ENCODE peak calls at places on chromosomes 6 and 20, in four cellular contexts. K is stomach, X is heart left ventricle, S is transverse colon. P is an unnamed sample.

GRCh38 chr6:112626468-112627082 is 279.4 kb downstream of the RFPL4B start:
- DNase-seq in K (no peak), X (no peak), S (no peak), P (peak)

GRCh38 chr6:41671376-41671775 is 33.1 kb downstream of the MDFI start:
- DNase-seq in K (no peak), X (no peak), S (no peak), P (no peak)

GRCh38 chr6:156425374-156425773 is 351.8 kb upstream of the ARID1B start:
- DNase-seq in K (no peak), X (no peak), S (no peak), P (no peak)

GRCh38 chr6:29651413-29652197 is 5.3 kb upstream of the MOG start:
- DNase-seq in K (no peak), X (no peak), S (no peak), P (no peak)

GRCh38 chr20:45937765-45938164 is 3.3 kb downstream of the PCIF1 start:
- DNase-seq in K (no peak), X (no peak), S (no peak), P (no peak)

GRCh38 chr6:170052991-170053821 is 237.7 kb downstream of the DLL1 start:
- DNase-seq in K (peak), X (no peak), S (peak), P (no peak)

GRCh38 chr6:163554663-163555062 is 140.1 kb downstream of the QKI start:
- DNase-seq in K (peak), X (no peak), S (peak), P (no peak)

GRCh38 chr20:1391640-1392442 is 1.0 kb downstream of the FKBP1A start:
- DNase-seq in K (no peak), X (peak), S (no peak), P (no peak)

GRCh38 chr20:41316602-41317535 is 662 bp downstream of the ZHX3 start:
- DNase-seq in K (peak), X (peak), S (peak), P (peak)

GRCh38 chr20:57707849-57708693 is 1.7 kb downstream of the PMEPA1 start:
- DNase-seq in K (peak), X (no peak), S (no peak), P (no peak)

GRCh38 chr20:36084897-36085617 is 69.5 kb upstream of the EPB41L1 start:
- DNase-seq in K (no peak), X (no peak), S (no peak), P (no peak)

GRCh38 chr6:13611715-13612114 is 3.4 kb upstream of the NOL7 start:
- DNase-seq in K (no peak), X (no peak), S (no peak), P (no peak)

GRCh38 chr6:44064089-44064947 is 62.9 kb downstream of the MRPL14 start:
- DNase-seq in K (peak), X (peak), S (peak), P (peak)

GRCh38 chr6:138227316-138227781 is 9.1 kb upstream of the PBOV1 start:
- DNase-seq in K (peak), X (no peak), S (peak), P (no peak)

GRCh38 chr20:21251278-21251677 is 51.9 kb upstream of the XRN2 start:
- DNase-seq in K (no peak), X (no peak), S (no peak), P (peak)

GRCh38 chr6:41538556-41539182 is 7.5 kb upstream of the FOXP4 start:
- DNase-seq in K (no peak), X (no peak), S (no peak), P (no peak)

GRCh38 chr6:132877003-132877402 is 62.6 kb downstream of the RPS12 start:
- DNase-seq in K (no peak), X (no peak), S (no peak), P (no peak)

GRCh38 chr6:139784222-139784769 is 409.8 kb upstream of the CITED2 start:
- DNase-seq in K (no peak), X (no peak), S (no peak), P (no peak)

GRCh38 chr6:2465336-2465735 is 219.9 kb upstream of the GMDS start:
- DNase-seq in K (no peak), X (no peak), S (no peak), P (no peak)

GRCh38 chr6:166744654-166745134 is 117.6 kb upstream of the RPS6KA2 start:
- DNase-seq in K (no peak), X (no peak), S (no peak), P (no peak)

GRCh38 chr6:116444092-116444491 is 17.1 kb upstream of the CALHM6 start:
- DNase-seq in K (no peak), X (no peak), S (no peak), P (no peak)

GRCh38 chr20:11195899-11196558 is 522.2 kb upstream of the JAG1 start:
- DNase-seq in K (no peak), X (no peak), S (no peak), P (no peak)

GRCh38 chr6:159422041-159422984 is 253.1 kb downstream of the FNDC1 start:
- DNase-seq in K (no peak), X (no peak), S (no peak), P (no peak)

DNA sequence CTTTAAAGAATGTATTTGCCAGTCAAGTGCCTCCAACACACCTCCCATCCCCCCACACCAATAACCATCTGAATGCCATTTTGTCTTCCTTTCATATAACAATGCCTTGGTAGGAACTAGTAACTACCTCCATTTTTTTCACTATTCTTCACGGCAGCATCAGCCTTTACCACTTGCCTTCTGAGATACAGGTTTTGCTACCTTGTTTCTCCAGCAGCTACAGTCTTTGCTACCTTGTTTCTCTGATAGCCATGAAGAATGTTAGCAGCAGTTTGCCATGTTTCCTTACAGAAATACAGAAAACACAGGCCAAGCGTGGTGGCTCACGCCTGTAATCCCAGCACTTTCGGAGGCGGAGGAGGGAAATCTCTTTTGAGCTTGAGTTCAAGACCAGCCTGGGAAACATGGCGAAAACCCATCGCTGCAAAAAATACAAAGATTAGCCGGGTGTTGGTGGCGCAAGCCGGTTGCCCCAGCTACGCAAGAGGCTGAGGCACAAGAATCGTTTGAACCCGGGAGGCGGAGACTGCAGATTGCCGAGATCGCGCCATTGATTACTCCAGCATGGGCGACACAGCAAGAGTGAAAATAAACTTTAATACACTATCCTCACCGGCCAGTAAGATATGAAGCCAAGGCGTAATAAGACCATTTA is 100.9 kb downstream of the HFE start:
- DNase-seq in K (no peak), X (no peak), S (peak), P (no peak)
- TF ChIP-seq POLR2A in K (no peak), X (no peak), S (no peak), P (peak)

DNA sequence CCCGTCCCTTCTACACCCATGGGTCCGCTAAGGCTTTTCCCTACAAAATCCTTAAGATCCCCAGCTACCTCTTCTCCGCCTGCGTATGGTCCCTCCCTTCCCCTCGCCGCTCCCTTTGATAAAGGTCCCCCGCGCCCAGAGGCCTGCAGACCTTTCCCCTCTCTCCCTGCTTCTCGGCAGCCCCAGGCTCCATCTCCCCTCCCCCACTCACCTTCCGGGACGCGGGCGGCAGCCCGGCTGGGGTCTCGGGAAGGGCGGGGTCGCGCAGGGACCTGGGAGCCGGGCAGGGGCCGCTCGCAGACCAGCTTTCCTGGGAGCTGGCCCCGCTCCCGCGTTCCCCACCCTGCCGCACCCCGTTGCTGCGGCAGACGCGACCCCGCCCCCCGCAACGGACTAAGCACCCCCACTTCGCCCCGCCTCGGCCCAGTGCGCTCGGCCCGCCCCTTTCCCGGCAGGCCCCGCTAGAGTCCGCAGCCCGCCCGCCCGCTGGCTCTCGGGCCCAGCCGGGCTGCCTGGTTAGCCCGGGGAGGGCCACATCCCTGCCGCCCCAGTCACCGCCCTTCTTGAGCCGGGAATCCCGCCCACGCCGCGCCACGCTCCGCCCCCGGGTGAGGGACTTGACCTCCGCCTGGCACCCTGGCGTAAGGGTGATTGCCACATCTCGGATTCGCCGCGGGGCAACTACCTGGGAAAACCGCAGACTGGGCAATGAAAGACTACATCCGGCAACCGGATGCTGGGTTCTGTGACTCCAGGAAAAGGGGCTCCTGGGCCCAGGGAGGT is at the start of gene FLOT1:
- DNase-seq in K (peak), X (peak), S (peak), P (peak)
- TF ChIP-seq POLR2A in K (no peak), X (peak), S (peak), P (no peak)

GRCh38 chr20:30376767-30377658 is 880.5 kb upstream of the DEFB115 start:
- DNase-seq in K (peak), X (peak), S (peak), P (peak)
- TF ChIP-seq POLR2A in K (no peak), X (no peak), S (peak), P (peak)

DNA sequence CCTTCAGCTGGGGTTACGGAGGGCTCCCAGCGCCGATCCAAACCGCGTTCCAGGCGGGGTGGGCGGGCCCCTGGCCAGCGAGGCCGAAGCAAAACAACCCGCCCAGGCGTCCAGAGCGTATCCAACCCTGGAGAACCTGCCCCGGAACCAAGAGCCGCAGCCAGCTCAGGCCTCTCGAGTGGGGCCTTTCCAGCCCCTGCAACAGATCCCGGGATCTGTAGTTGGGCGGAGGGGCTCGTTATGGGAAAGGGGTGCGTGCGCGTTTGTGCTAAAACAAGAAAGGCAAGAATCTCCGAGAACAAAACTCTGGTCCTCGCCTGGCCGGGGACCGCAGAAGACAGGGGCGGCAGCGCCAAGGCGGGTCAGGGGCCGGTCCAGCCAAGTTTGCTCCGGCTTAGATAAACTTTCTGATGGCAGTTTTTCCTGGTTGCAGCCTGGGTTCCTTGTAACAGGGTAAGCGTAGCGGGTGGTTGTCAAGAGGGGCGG is 528 bp upstream of the RIN2 start:
- DNase-seq in K (peak), X (peak), S (peak), P (peak)
- TF ChIP-seq POLR2A in K (no peak), X (no peak), S (peak), P (no peak)

DNA sequence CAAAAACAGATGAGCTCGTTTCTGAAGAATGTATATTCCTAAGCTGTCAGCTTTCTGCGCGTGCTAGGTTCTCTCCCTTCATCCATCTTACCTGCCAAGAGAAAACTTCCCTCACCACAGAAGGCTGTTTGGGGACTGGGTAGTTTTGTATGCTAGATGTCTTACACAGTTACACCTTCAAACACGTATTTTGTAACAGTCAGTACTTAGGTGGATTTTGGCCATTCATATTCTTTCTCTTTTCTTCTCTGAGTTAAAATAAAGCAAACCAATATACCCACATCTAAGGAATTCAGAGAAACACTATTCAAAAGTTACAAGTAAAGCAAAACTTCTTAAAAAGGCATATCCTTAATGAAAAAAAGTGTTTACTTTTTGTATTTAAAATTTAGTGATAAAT is 35.6 kb upstream of the PRDM1 start:
- DNase-seq in K (no peak), X (no peak), S (no peak), P (no peak)
- TF ChIP-seq POLR2A in K (no peak), X (no peak), S (no peak), P (no peak)

P was measured in H54.